ENCODE peak calls at places on chromosomes 3 and 15, in four cellular contexts. One of them, this sample, is unnamed.

GRCh38 chr3:43728947-43729346 is 38.2 kb downstream of the ABHD5 start:
- DNase-seq in stomach: no peak
- DNase-seq in erythroblast: no peak
- DNase-seq in tibial nerve: no peak
- DNase-seq in this sample: no peak

GRCh38 chr3:195035345-195036202 is 235.4 kb downstream of the XXYLT1 start:
- DNase-seq in stomach: no peak
- DNase-seq in erythroblast: peak; percentile 4
- DNase-seq in tibial nerve: no peak
- DNase-seq in this sample: peak; percentile 82

GRCh38 chr15:78077053-78077859 is at the start of gene TBC1D2B:
- DNase-seq in stomach: peak; percentile 70
- DNase-seq in erythroblast: peak; percentile 73
- DNase-seq in tibial nerve: no peak
- DNase-seq in this sample: peak; percentile 74

GRCh38 chr15:100785181-100786138 is 94.2 kb upstream of the ALDH1A3 start:
- DNase-seq in stomach: no peak
- DNase-seq in erythroblast: no peak
- DNase-seq in tibial nerve: peak; percentile 2
- DNase-seq in this sample: peak; percentile 14

GRCh38 chr3:65596511-65597224 is 442.1 kb downstream of the MAGI1 start:
- DNase-seq in stomach: no peak
- DNase-seq in erythroblast: peak; percentile 13
- DNase-seq in tibial nerve: no peak
- DNase-seq in this sample: peak; percentile 16

GRCh38 chr15:60751985-60752952 is 273.3 kb upstream of the ICE2 start:
- DNase-seq in stomach: peak; percentile 35
- DNase-seq in erythroblast: no peak
- DNase-seq in tibial nerve: no peak
- DNase-seq in this sample: peak; percentile 27

GRCh38 chr15:78808550-78808949 is 2.7 kb downstream of the ADAMTS7 start:
- DNase-seq in stomach: no peak
- DNase-seq in erythroblast: peak; percentile 56
- DNase-seq in tibial nerve: no peak
- DNase-seq in this sample: no peak

GRCh38 chr3:195200010-195200822 is 70.7 kb downstream of the XXYLT1 start:
- DNase-seq in stomach: peak; percentile 15
- DNase-seq in erythroblast: no peak
- DNase-seq in tibial nerve: no peak
- DNase-seq in this sample: peak; percentile 13

GRCh38 chr15:45307230-45307924 is 55.3 kb downstream of the SLC28A2 start:
- DNase-seq in stomach: no peak
- DNase-seq in erythroblast: peak; percentile 10
- DNase-seq in tibial nerve: no peak
- DNase-seq in this sample: no peak

GRCh38 chr3:74692-75243 is 121.8 kb upstream of the CHL1 start:
- DNase-seq in stomach: no peak
- DNase-seq in erythroblast: no peak
- DNase-seq in tibial nerve: no peak
- DNase-seq in this sample: no peak

GRCh38 chr3:7518471-7518870 is 657.6 kb downstream of the GRM7 start:
- DNase-seq in stomach: peak; percentile 46
- DNase-seq in erythroblast: no peak
- DNase-seq in tibial nerve: no peak
- DNase-seq in this sample: no peak

GRCh38 chr3:166362698-166363097 is 525.5 kb upstream of the BCHE start:
- DNase-seq in stomach: no peak
- DNase-seq in erythroblast: no peak
- DNase-seq in tibial nerve: no peak
- DNase-seq in this sample: no peak

GRCh38 chr15:44584162-44584749 is 47.3 kb downstream of the EIF3J start:
- DNase-seq in stomach: peak; percentile 64
- DNase-seq in erythroblast: peak; percentile 63
- DNase-seq in tibial nerve: no peak
- DNase-seq in this sample: no peak

GRCh38 chr3:81666502-81667121 is 94.8 kb downstream of the GBE1 start:
- DNase-seq in stomach: no peak
- DNase-seq in erythroblast: peak; percentile 39
- DNase-seq in tibial nerve: no peak
- DNase-seq in this sample: no peak

GRCh38 chr3:127690106-127690505 is 17.4 kb downstream of the ABTB1 start:
- DNase-seq in stomach: no peak
- DNase-seq in erythroblast: no peak
- DNase-seq in tibial nerve: no peak
- DNase-seq in this sample: no peak

GRCh38 chr15:29470311-29470710 is 200.7 kb upstream of the NSMCE3 start:
- DNase-seq in stomach: no peak
- DNase-seq in erythroblast: no peak
- DNase-seq in tibial nerve: no peak
- DNase-seq in this sample: no peak

GRCh38 chr3:70127192-70127591 is 127.7 kb downstream of the SAMMSON start:
- DNase-seq in stomach: no peak
- DNase-seq in erythroblast: no peak
- DNase-seq in tibial nerve: no peak
- DNase-seq in this sample: no peak

GRCh38 chr15:33506781-33507180 is 196.0 kb downstream of the RYR3 start:
- DNase-seq in stomach: no peak
- DNase-seq in erythroblast: no peak
- DNase-seq in tibial nerve: no peak
- DNase-seq in this sample: no peak

GRCh38 chr3:152365766-152366593 is 97.3 kb downstream of the MBNL1 start:
- DNase-seq in stomach: no peak
- DNase-seq in erythroblast: no peak
- DNase-seq in tibial nerve: no peak
- DNase-seq in this sample: no peak

GRCh38 chr15:39976291-39977274 is 42.7 kb downstream of the EIF2AK4 start:
- DNase-seq in stomach: peak; percentile 28
- DNase-seq in erythroblast: peak; percentile 68
- DNase-seq in tibial nerve: peak; percentile 35
- DNase-seq in this sample: peak; percentile 92

GRCh38 chr3:26768068-26768651 is 145.6 kb downstream of the LRRC3B start:
- DNase-seq in stomach: no peak
- DNase-seq in erythroblast: no peak
- DNase-seq in tibial nerve: no peak
- DNase-seq in this sample: no peak

GRCh38 chr15:42283671-42284070 is 10.4 kb upstream of the TMEM87A start:
- DNase-seq in stomach: no peak
- DNase-seq in erythroblast: no peak
- DNase-seq in tibial nerve: no peak
- DNase-seq in this sample: no peak

GRCh38 chr3:127799476-127800222 is 22.7 kb downstream of the MGLL start:
- DNase-seq in stomach: no peak
- DNase-seq in erythroblast: no peak
- DNase-seq in tibial nerve: no peak
- DNase-seq in this sample: no peak

GRCh38 chr15:35867371-35867770 is 321.4 kb upstream of the DPH6 start:
- DNase-seq in stomach: no peak
- DNase-seq in erythroblast: no peak
- DNase-seq in tibial nerve: no peak
- DNase-seq in this sample: no peak

GRCh38 chr15:87207945-87208580 is 1048.5 kb downstream of the NTRK3 start:
- DNase-seq in stomach: no peak
- DNase-seq in erythroblast: no peak
- DNase-seq in tibial nerve: no peak
- DNase-seq in this sample: no peak

GRCh38 chr15:91627473-91628309 is 225.8 kb upstream of the SLCO3A1 start:
- DNase-seq in stomach: no peak
- DNase-seq in erythroblast: no peak
- DNase-seq in tibial nerve: no peak
- DNase-seq in this sample: no peak

GRCh38 chr3:35908366-35909232 is 269.3 kb downstream of the ARPP21 start:
- DNase-seq in stomach: peak; percentile 67
- DNase-seq in erythroblast: peak; percentile 76
- DNase-seq in tibial nerve: peak; percentile 34
- DNase-seq in this sample: peak; percentile 38

GRCh38 chr15:101050647-101051290 is 131.6 kb downstream of the LRRK1 start:
- DNase-seq in stomach: peak; percentile 7
- DNase-seq in erythroblast: no peak
- DNase-seq in tibial nerve: no peak
- DNase-seq in this sample: no peak

GRCh38 chr15:55969582-55969981 is 23.8 kb downstream of the NEDD4 start:
- DNase-seq in stomach: no peak
- DNase-seq in erythroblast: no peak
- DNase-seq in tibial nerve: no peak
- DNase-seq in this sample: no peak

GRCh38 chr3:194773216-194773615 is 87.5 kb downstream of the FAM43A start:
- DNase-seq in stomach: no peak
- DNase-seq in erythroblast: no peak
- DNase-seq in tibial nerve: no peak
- DNase-seq in this sample: no peak

GRCh38 chr15:70069716-70070115 is 28.0 kb downstream of the TLE3 start:
- DNase-seq in stomach: no peak
- DNase-seq in erythroblast: no peak
- DNase-seq in tibial nerve: no peak
- DNase-seq in this sample: no peak

GRCh38 chr15:33874156-33874555 is 94.1 kb upstream of the CHRM5 start:
- DNase-seq in stomach: no peak
- DNase-seq in erythroblast: no peak
- DNase-seq in tibial nerve: no peak
- DNase-seq in this sample: no peak

DNA sequence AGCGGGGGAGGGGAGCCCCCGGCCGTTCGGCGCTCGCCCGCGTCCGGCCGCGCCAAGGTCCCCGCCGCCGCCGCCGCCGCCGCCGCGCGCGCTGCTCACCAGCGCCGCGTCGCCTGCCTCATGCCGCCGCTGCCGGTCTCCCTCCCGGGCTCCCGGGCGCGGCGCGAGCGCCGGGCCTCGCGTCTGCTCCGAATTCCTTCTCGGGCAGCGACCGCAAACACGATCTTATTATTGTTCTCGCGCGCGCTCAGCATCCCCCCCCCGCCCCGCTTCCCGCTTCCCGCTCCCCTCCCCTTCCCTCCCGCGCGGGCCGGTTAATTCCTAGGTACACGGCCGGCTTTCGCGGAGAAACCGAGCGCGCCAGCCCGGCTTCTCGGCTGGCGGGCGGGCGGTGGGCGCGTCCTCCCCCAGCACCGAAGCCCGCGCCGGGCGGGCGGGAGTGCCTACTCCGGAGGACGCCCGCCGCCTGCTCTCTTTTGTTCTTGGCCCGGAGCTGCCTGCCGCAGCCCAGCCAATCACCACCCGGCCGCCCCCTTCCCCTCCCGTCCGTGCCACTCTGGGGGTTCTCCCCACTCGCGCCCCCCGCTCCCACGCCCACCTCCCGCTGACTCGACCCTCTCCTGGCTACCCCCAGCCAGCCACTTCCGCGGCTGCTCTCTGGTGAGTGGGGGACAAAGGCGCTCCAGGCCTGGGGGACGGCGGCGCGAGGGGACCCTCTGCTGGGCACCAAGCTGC is at the start of gene HDGFL3:
- DNase-seq in stomach: peak; percentile 46
- DNase-seq in erythroblast: peak; percentile 79
- DNase-seq in tibial nerve: peak; percentile 50
- DNase-seq in this sample: peak; percentile 91
- TF ChIP-seq POLR2A in stomach: no peak
- TF ChIP-seq POLR2A in erythroblast: no peak
- TF ChIP-seq POLR2A in tibial nerve: no peak
- TF ChIP-seq POLR2A in this sample: no peak

DNA sequence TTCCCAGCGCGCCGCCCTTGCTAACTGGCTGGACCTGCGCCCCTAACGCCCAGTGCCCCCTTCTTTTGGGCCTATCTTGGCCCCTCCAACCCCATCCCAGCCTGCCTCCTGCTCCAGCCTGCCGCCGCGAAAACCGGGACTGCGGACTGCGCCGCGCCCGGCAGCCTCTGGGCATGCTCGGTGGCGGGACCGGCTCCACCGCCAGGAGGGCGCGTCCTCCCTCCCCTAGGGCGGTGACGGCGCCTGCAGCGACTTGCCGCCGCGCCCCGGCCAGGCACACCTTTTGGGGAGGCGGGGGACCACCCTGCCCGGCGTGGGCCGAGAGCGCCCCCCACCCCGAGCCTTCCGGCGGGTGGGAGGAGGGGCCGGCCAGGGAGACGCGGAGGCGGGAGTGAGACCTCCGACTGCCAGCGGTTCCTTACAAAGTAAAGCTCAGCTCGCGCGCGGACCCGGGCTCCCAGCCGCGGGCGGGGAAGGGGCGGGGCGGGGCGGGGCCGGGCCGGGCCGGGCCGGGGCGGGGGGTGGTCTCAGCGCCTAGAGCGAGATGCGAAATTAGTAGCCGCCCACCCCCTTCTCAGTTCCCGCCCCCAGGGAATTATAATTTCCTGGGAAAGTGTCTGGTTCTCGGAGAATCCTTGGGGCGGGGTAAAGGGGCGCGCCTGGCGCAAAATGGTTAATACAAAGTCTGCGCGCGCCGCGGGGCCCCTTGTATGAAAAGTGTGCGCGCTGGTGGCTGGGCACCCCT is 225.0 kb upstream of the IL12A start:
- DNase-seq in stomach: peak; percentile 62
- DNase-seq in erythroblast: peak; percentile 7
- DNase-seq in tibial nerve: peak; percentile 29
- DNase-seq in this sample: peak; percentile 94
- TF ChIP-seq POLR2A in stomach: peak; percentile 38
- TF ChIP-seq POLR2A in erythroblast: no peak
- TF ChIP-seq POLR2A in tibial nerve: peak; percentile 46
- TF ChIP-seq POLR2A in this sample: peak; percentile 77

GRCh38 chr3:189308594-189308993 is 136.8 kb downstream of the TPRG1 start:
- DNase-seq in stomach: no peak
- DNase-seq in erythroblast: no peak
- DNase-seq in tibial nerve: no peak
- DNase-seq in this sample: no peak

GRCh38 chr3:189307963-189308362 is 136.2 kb downstream of the TPRG1 start:
- DNase-seq in stomach: no peak
- DNase-seq in erythroblast: no peak
- DNase-seq in tibial nerve: no peak
- DNase-seq in this sample: no peak

GRCh38 chr3:189311521-189311920 is 139.8 kb downstream of the TPRG1 start:
- DNase-seq in stomach: no peak
- DNase-seq in erythroblast: no peak
- DNase-seq in tibial nerve: no peak
- DNase-seq in this sample: no peak

GRCh38 chr3:189305412-189305811 is 133.6 kb downstream of the TPRG1 start:
- DNase-seq in stomach: no peak
- DNase-seq in erythroblast: no peak
- DNase-seq in tibial nerve: no peak
- DNase-seq in this sample: no peak

DNA sequence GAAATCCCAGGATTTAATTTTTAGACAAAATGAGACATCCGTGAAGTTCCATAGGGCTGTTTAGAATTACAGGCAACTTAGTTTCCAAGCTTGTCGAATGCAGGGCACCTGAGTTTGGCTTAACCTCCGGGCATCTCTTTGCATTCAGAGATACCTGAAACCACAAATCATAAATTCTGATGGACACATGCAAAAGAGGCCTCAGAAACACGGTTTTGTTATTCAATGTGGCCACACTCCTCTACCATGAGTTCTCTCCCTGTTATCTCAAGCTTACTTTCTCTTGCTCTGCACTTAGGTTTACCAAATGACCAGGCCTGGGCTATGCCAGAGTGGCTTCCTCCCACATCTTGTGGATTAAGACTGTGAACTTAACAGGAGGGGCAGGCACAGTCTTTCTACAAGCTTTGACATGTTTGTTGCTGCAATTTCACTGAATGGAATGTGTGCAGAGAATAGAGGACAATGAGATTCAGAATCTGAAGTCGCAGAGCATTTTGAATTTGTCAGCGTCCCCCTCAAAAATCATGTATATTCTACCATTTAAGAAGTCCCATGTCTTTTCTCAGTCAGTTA is 137.7 kb downstream of the TPRG1 start:
- DNase-seq in stomach: no peak
- DNase-seq in erythroblast: no peak
- DNase-seq in tibial nerve: no peak
- DNase-seq in this sample: no peak
- TF ChIP-seq POLR2A in stomach: no peak
- TF ChIP-seq POLR2A in erythroblast: no peak
- TF ChIP-seq POLR2A in tibial nerve: no peak
- TF ChIP-seq POLR2A in this sample: no peak

GRCh38 chr3:138434276-138434874 is at the start of gene ESYT3:
- DNase-seq in stomach: peak; percentile 90
- DNase-seq in erythroblast: peak; percentile 39
- DNase-seq in tibial nerve: peak; percentile 45
- DNase-seq in this sample: peak; percentile 94
- TF ChIP-seq POLR2A in stomach: no peak
- TF ChIP-seq POLR2A in erythroblast: no peak
- TF ChIP-seq POLR2A in tibial nerve: peak; percentile 47
- TF ChIP-seq POLR2A in this sample: no peak